ENCODE peak calls at places on chromosomes 5 and 9, in ten cellular contexts. F, L, C, H, G, X, D, R, B and V are unnamed samples.

GRCh38 chr5:10532421-10532820 is 31.4 kb upstream of the ANKRD33B start:
- DNase-seq in D (no peak), H (no peak), C (no peak), B (no peak), F (no peak), L (no peak), R (no peak), X (no peak), G (no peak), V (no peak)

GRCh38 chr5:142080248-142080647 is 28.3 kb upstream of the NDFIP1 start:
- DNase-seq in D (no peak), L (no peak), B (no peak), G (no peak), F (no peak), X (no peak), C (no peak), R (no peak), H (no peak), V (no peak)

GRCh38 chr5:60101561-60101960 is 208.0 kb upstream of the PDE4D start:
- DNase-seq in X (no peak), R (no peak), H (no peak), F (no peak), G (no peak), D (no peak), C (no peak), L (no peak), B (no peak), V (no peak)

GRCh38 chr9:97983524-97984187 is 515 bp downstream of the ANP32B start:
- DNase-seq in F (peak; percentile 50), R (peak; percentile 17), H (no peak), C (peak; percentile 72), D (peak; percentile 78), L (peak; percentile 87), X (no peak), G (peak; percentile 61), B (peak; percentile 34), V (peak; percentile 18)

GRCh38 chr9:136090768-136091581 is 4.1 kb downstream of the NACC2 start:
- DNase-seq in C (no peak), B (no peak), L (no peak), G (peak; percentile 38), D (no peak), H (no peak), X (no peak), R (no peak), F (no peak), V (no peak)

GRCh38 chr5:59592101-59592500 is 301.4 kb downstream of the PDE4D start:
- DNase-seq in G (no peak), X (no peak), R (no peak), H (no peak), B (no peak), L (no peak), F (no peak), D (peak; percentile 34), C (no peak), V (no peak)

GRCh38 chr9:29830815-29831214 is 2257.5 kb upstream of the C9orf72 start:
- DNase-seq in B (no peak), L (peak; percentile 21), D (no peak), G (peak; percentile 44), H (peak; percentile 43), F (peak; percentile 65), X (peak; percentile 58), R (peak; percentile 54), C (no peak), V (no peak)

GRCh38 chr5:61397238-61397637 is 65.2 kb downstream of the ZSWIM6 start:
- DNase-seq in L (no peak), G (no peak), D (no peak), C (no peak), F (no peak), X (no peak), H (no peak), B (no peak), R (no peak), V (no peak)

GRCh38 chr5:103286622-103287021 is 28.1 kb downstream of the MACIR start:
- DNase-seq in L (no peak), F (peak; percentile 62), X (no peak), G (no peak), D (no peak), H (no peak), R (no peak), C (no peak), B (no peak), V (no peak)

GRCh38 chr5:143921525-143922311 is 109.8 kb downstream of the HMHB1 start:
- DNase-seq in X (no peak), C (no peak), B (no peak), R (peak; percentile 86), L (no peak), H (no peak), G (no peak), D (no peak), F (no peak), V (peak; percentile 96)

GRCh38 chr9:127919253-127919815 is 2.5 kb upstream of the ST6GALNAC4 start:
- DNase-seq in C (no peak), F (no peak), B (no peak), D (no peak), H (no peak), R (peak; percentile 100), L (no peak), G (no peak), X (peak; percentile 62), V (peak; percentile 97)